ENCODE peak calls at places on chromosomes 6 and 20, in four cellular contexts. X is K562, S is HCT116, U is A549. W is an unnamed sample.
A peak's percentile ranks its signal among the peaks of the same experiment; 100 is the strongest.

GRCh38 chr6:157124855-157125254 is 198.5 kb downstream of the TMEM242 start:
- DNase-seq in X (no peak), S (no peak), U (no peak), W (no peak)

GRCh38 chr20:11117808-11118528 is 444.2 kb upstream of the JAG1 start:
- DNase-seq in X (no peak), S (peak; percentile 27), U (peak; percentile 78), W (peak; percentile 93)

GRCh38 chr20:63176448-63177133 is 39.3 kb downstream of the YTHDF1 start:
- DNase-seq in X (no peak), S (no peak), U (peak; percentile 78), W (no peak)

GRCh38 chr6:88538130-88538706 is 372.1 kb upstream of the CNR1 start:
- DNase-seq in X (peak; percentile 13), S (no peak), U (no peak), W (no peak)

GRCh38 chr6:3882865-3883264 is 33.7 kb downstream of the FAM50B start:
- DNase-seq in X (no peak), S (no peak), U (no peak), W (peak; percentile 72)

GRCh38 chr20:46054606-46055005 is 25.6 kb downstream of the SLC12A5 start:
- DNase-seq in X (no peak), S (no peak), U (no peak), W (no peak)

GRCh38 chr20:10219452-10219791 is 792 bp downstream of the SNAP25 start:
- DNase-seq in X (peak; percentile 57), S (no peak), U (peak; percentile 74), W (peak; percentile 53)

GRCh38 chr20:64103871-64104666 is 3.3 kb downstream of the NPBWR2 start:
- DNase-seq in X (no peak), S (no peak), U (no peak), W (no peak)

GRCh38 chr6:118581489-118581959 is 33.4 kb downstream of the PLN start:
- DNase-seq in X (peak; percentile 38), S (no peak), U (no peak), W (peak; percentile 80)

GRCh38 chr20:37575884-37576283 is 48.2 kb upstream of the BLCAP start:
- DNase-seq in X (no peak), S (no peak), U (no peak), W (no peak)

GRCh38 chr6:99613705-99614429 is 7.2 kb downstream of the PRDM13 start:
- DNase-seq in X (no peak), S (no peak), U (peak; percentile 16), W (no peak)

GRCh38 chr6:89483111-89483720 is 50.3 kb downstream of the ANKRD6 start:
- DNase-seq in X (no peak), S (no peak), U (no peak), W (no peak)

GRCh38 chr20:49228676-49229075 is 9.5 kb downstream of the DDX27 start:
- DNase-seq in X (no peak), S (no peak), U (no peak), W (no peak)

GRCh38 chr6:54719633-54720032 is 126.9 kb upstream of the FAM83B start:
- DNase-seq in X (no peak), S (no peak), U (no peak), W (no peak)

GRCh38 chr20:61804896-61805295 is 260.8 kb downstream of the TAF4 start:
- DNase-seq in X (no peak), S (no peak), U (no peak), W (no peak)

GRCh38 chr6:29764422-29765196 is 41.4 kb downstream of the HLA-F start:
- DNase-seq in X (no peak), S (no peak), U (no peak), W (no peak)

GRCh38 chr6:125995972-125996580 is 9.7 kb downstream of the TRMT11 start:
- DNase-seq in X (peak; percentile 75), S (peak; percentile 41), U (peak; percentile 63), W (peak; percentile 60)

GRCh38 chr20:4869290-4870193 is 131.8 kb downstream of the SLC23A2 start:
- DNase-seq in X (no peak), S (no peak), U (peak; percentile 83), W (peak; percentile 86)

GRCh38 chr20:4542270-4542669 is 179.4 kb upstream of the PRND start:
- DNase-seq in X (no peak), S (no peak), U (no peak), W (no peak)

GRCh38 chr6:159959165-159959975 is 9.5 kb upstream of the IGF2R start:
- DNase-seq in X (no peak), S (no peak), U (no peak), W (no peak)

GRCh38 chr6:158481612-158482473 is 78.0 kb upstream of the TMEM181 start:
- DNase-seq in X (no peak), S (peak; percentile 43), U (peak; percentile 60), W (peak; percentile 85)

GRCh38 chr6:18507018-18507415 is 119.9 kb downstream of the RNF144B start:
- DNase-seq in X (no peak), S (no peak), U (no peak), W (no peak)

GRCh38 chr6:168043193-168043847 is 35.7 kb downstream of the FRMD1 start:
- DNase-seq in X (no peak), S (no peak), U (no peak), W (no peak)

GRCh38 chr6:163651910-163652309 is 237.4 kb downstream of the QKI start:
- DNase-seq in X (no peak), S (no peak), U (no peak), W (peak; percentile 9)

GRCh38 chr6:43436577-43437282 is 9.4 kb downstream of the ABCC10 start:
- DNase-seq in X (peak; percentile 38), S (no peak), U (peak; percentile 62), W (peak; percentile 65)

GRCh38 chr6:88499845-88500699 is 333.9 kb upstream of the CNR1 start:
- DNase-seq in X (no peak), S (no peak), U (no peak), W (no peak)

GRCh38 chr20:63223121-63223825 is 7.3 kb upstream of the YTHDF1 start:
- DNase-seq in X (peak; percentile 49), S (no peak), U (peak; percentile 62), W (peak; percentile 30)

GRCh38 chr20:58583586-58583985 is 67.5 kb upstream of the STX16 start:
- DNase-seq in X (no peak), S (no peak), U (no peak), W (no peak)

GRCh38 chr6:73339340-73339739 is 14.7 kb downstream of the DPPA5 start:
- DNase-seq in X (no peak), S (no peak), U (peak; percentile 10), W (no peak)

GRCh38 chr6:4134841-4135664 is at the start of gene ECI2:
- DNase-seq in X (peak; percentile 71), S (no peak), U (peak; percentile 69), W (peak; percentile 27)

GRCh38 chr6:64085126-64085525 is 449.5 kb downstream of the PHF3 start:
- DNase-seq in X (no peak), S (no peak), U (no peak), W (no peak)

GRCh38 chr20:14992961-14993360 is 655.5 kb upstream of the FLRT3 start:
- DNase-seq in X (no peak), S (no peak), U (no peak), W (no peak)

GRCh38 chr6:158817298-158818007 is 1.7 kb downstream of the EZR start:
- DNase-seq in X (peak; percentile 90), S (no peak), U (peak; percentile 46), W (peak; percentile 48)

GRCh38 chr20:24755411-24755922 is 193.6 kb upstream of the CST7 start:
- DNase-seq in X (no peak), S (no peak), U (no peak), W (no peak)

GRCh38 chr20:53146201-53146891 is 174.2 kb downstream of the TSHZ2 start:
- DNase-seq in X (no peak), S (no peak), U (no peak), W (no peak)

GRCh38 chr20:3121271-3121911 is 36.9 kb upstream of the AVP start:
- DNase-seq in X (no peak), S (no peak), U (no peak), W (no peak)

DNA sequence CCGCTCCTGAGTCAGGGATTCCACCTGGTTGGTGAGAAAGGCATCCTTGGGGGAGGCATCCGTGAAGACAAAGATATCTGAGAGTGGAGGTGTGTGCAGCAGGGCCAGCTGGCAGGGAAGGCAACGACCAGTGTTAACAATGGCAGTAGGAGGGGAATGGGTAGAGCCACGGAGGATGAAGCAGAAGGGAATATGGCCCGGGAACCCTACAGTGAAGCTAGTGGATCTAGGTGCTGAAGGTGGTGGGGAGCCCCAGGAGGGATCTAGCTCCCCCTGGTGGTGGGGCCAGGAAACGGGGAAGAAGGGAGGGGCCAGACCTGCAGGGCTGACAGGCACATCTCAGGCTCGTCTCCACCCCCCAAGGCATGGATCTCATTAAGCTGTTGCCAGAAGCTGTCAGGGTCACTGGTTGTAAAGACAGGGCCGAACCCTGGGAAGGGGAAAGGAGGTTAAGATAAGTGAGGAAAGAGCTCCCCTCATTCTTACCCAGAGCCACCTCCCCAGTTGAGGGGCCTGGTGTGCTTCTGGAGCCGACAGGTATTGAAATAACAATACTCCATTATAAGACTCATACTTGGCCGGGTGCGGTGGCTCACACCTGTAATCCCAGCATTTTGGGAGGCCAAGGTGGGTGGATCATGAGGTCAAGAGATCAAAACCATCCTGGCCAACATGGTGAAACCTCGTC is 7.3 kb downstream of the VWA7 start:
- DNase-seq in X (peak; percentile 100), S (peak; percentile 42), U (peak; percentile 68), W (peak; percentile 31)
- TF ChIP-seq CEBPB in X (no peak), S (no peak), U (no peak), W (no peak)

GRCh38 chr6:74705451-74705850 is 500.4 kb downstream of the COL12A1 start:
- DNase-seq in X (no peak), S (no peak), U (no peak), W (peak; percentile 13)
- TF ChIP-seq CEBPB in X (no peak), S (no peak), U (no peak), W (no peak)

GRCh38 chr6:15242503-15242902 is 3.4 kb upstream of the JARID2 start:
- DNase-seq in X (no peak), S (no peak), U (no peak), W (no peak)
- TF ChIP-seq CEBPB in X (peak; percentile 68), S (no peak), U (no peak), W (peak; percentile 41)

DNA sequence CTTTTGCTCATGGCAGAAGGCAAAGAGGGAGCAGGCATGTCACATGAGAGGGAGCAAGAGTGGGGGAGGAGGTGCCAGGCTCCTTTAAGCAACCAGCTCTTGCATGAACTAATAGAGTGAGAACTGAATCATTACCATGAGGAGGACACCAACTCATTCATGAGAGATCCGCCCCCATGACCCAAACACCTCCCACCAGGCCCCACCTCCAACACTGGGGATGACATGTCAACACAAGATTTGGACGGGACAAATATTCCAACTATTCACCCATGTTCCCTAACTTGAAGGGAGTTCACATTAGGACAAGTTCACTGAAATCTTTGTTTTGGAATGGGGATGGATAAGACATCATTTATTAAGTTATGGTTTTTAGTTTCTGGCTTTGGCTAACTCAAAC is 155.1 kb upstream of the ESR1 start:
- DNase-seq in X (no peak), S (no peak), U (no peak), W (no peak)
- TF ChIP-seq CEBPB in X (no peak), S (no peak), U (no peak), W (no peak)

GRCh38 chr6:41164551-41164950 is 1.6 kb upstream of the TREM2 start:
- DNase-seq in X (no peak), S (no peak), U (no peak), W (no peak)

GRCh38 chr6:41163419-41163717 is 452 bp upstream of the TREM2 start:
- DNase-seq in X (no peak), S (no peak), U (no peak), W (no peak)

GRCh38 chr6:41162687-41163418 is at the start of gene TREM2:
- DNase-seq in X (no peak), S (no peak), U (no peak), W (no peak)

GRCh38 chr6:41170547-41171160 is 7.7 kb upstream of the TREM2 start:
- DNase-seq in X (no peak), S (no peak), U (no peak), W (no peak)

GRCh38 chr6:41167173-41167963 is 4.5 kb upstream of the TREM2 start:
- DNase-seq in X (no peak), S (no peak), U (no peak), W (peak; percentile 19)
- TF ChIP-seq CEBPB in X (no peak), S (no peak), U (no peak), W (peak; percentile 3)

W was measured in IMR-90.